ENCODE peak calls at places on chromosome 9, in ten cellular contexts. One of them, this sample, is unnamed.

GRCh38 chr9:6525326-6526040 is 112.5 kb downstream of the UHRF2 start:
- DNase-seq in iPS-NIHi11: no peak
- DNase-seq in endothelial cell: no peak
- DNase-seq in NCI-H345: no peak
- DNase-seq in activated naive CD4-positive, alpha-beta T cell: no peak
- DNase-seq in astrocyte of the spinal cord: peak
- DNase-seq in DMS153: no peak
- DNase-seq in mesothelial cell of epicardium: no peak
- DNase-seq in iris pigment epithelial cell: peak
- DNase-seq in GM10248: no peak
- DNase-seq in this sample: no peak

GRCh38 chr9:135076876-135077430 is 10.5 kb upstream of the OLFM1 start:
- DNase-seq in mesothelial cell of epicardium: peak
- DNase-seq in NCI-H345: no peak
- DNase-seq in iPS-NIHi11: no peak
- DNase-seq in iris pigment epithelial cell: no peak
- DNase-seq in endothelial cell: no peak
- DNase-seq in astrocyte of the spinal cord: no peak
- DNase-seq in DMS153: no peak
- DNase-seq in activated naive CD4-positive, alpha-beta T cell: no peak
- DNase-seq in GM10248: no peak
- DNase-seq in this sample: no peak

GRCh38 chr9:75185585-75186170 is 97.4 kb downstream of the OSTF1 start:
- DNase-seq in GM10248: peak
- DNase-seq in astrocyte of the spinal cord: no peak
- DNase-seq in activated naive CD4-positive, alpha-beta T cell: no peak
- DNase-seq in endothelial cell: peak
- DNase-seq in iPS-NIHi11: peak
- DNase-seq in NCI-H345: peak
- DNase-seq in mesothelial cell of epicardium: no peak
- DNase-seq in iris pigment epithelial cell: peak
- DNase-seq in DMS153: peak
- DNase-seq in this sample: peak

GRCh38 chr9:19229725-19230355 is 653 bp upstream of the DENND4C start:
- DNase-seq in iPS-NIHi11: peak
- DNase-seq in astrocyte of the spinal cord: no peak
- DNase-seq in DMS153: peak
- DNase-seq in GM10248: no peak
- DNase-seq in activated naive CD4-positive, alpha-beta T cell: peak
- DNase-seq in endothelial cell: peak
- DNase-seq in iris pigment epithelial cell: no peak
- DNase-seq in mesothelial cell of epicardium: peak
- DNase-seq in NCI-H345: peak
- DNase-seq in this sample: peak

GRCh38 chr9:6632516-6633328 is 12.8 kb downstream of the GLDC start:
- DNase-seq in activated naive CD4-positive, alpha-beta T cell: no peak
- DNase-seq in mesothelial cell of epicardium: no peak
- DNase-seq in iris pigment epithelial cell: no peak
- DNase-seq in astrocyte of the spinal cord: no peak
- DNase-seq in NCI-H345: no peak
- DNase-seq in iPS-NIHi11: peak
- DNase-seq in GM10248: peak
- DNase-seq in endothelial cell: no peak
- DNase-seq in DMS153: no peak
- DNase-seq in this sample: no peak

GRCh38 chr9:16721972-16722371 is 148.5 kb downstream of the BNC2 start:
- DNase-seq in NCI-H345: no peak
- DNase-seq in DMS153: no peak
- DNase-seq in endothelial cell: no peak
- DNase-seq in activated naive CD4-positive, alpha-beta T cell: no peak
- DNase-seq in mesothelial cell of epicardium: no peak
- DNase-seq in astrocyte of the spinal cord: no peak
- DNase-seq in GM10248: no peak
- DNase-seq in iris pigment epithelial cell: peak
- DNase-seq in iPS-NIHi11: no peak
- DNase-seq in this sample: no peak

GRCh38 chr9:92730897-92731296 is 33.7 kb downstream of the BICD2 start:
- DNase-seq in iris pigment epithelial cell: no peak
- DNase-seq in endothelial cell: no peak
- DNase-seq in GM10248: no peak
- DNase-seq in DMS153: no peak
- DNase-seq in mesothelial cell of epicardium: no peak
- DNase-seq in NCI-H345: no peak
- DNase-seq in activated naive CD4-positive, alpha-beta T cell: no peak
- DNase-seq in astrocyte of the spinal cord: no peak
- DNase-seq in iPS-NIHi11: no peak
- DNase-seq in this sample: no peak

GRCh38 chr9:5879419-5880181 is 11.1 kb upstream of the MLANA start:
- DNase-seq in iris pigment epithelial cell: peak
- DNase-seq in mesothelial cell of epicardium: no peak
- DNase-seq in endothelial cell: no peak
- DNase-seq in GM10248: no peak
- DNase-seq in DMS153: no peak
- DNase-seq in NCI-H345: no peak
- DNase-seq in activated naive CD4-positive, alpha-beta T cell: no peak
- DNase-seq in astrocyte of the spinal cord: peak
- DNase-seq in iPS-NIHi11: peak
- DNase-seq in this sample: peak

GRCh38 chr9:113895526-113895925 is 19.4 kb downstream of the ZNF618 start:
- DNase-seq in GM10248: no peak
- DNase-seq in iPS-NIHi11: no peak
- DNase-seq in iris pigment epithelial cell: peak
- DNase-seq in mesothelial cell of epicardium: no peak
- DNase-seq in activated naive CD4-positive, alpha-beta T cell: no peak
- DNase-seq in astrocyte of the spinal cord: no peak
- DNase-seq in endothelial cell: no peak
- DNase-seq in DMS153: no peak
- DNase-seq in NCI-H345: no peak
- DNase-seq in this sample: peak

GRCh38 chr9:126050605-126050990 is 276.0 kb upstream of the MVB12B start:
- DNase-seq in mesothelial cell of epicardium: no peak
- DNase-seq in activated naive CD4-positive, alpha-beta T cell: no peak
- DNase-seq in iPS-NIHi11: no peak
- DNase-seq in NCI-H345: no peak
- DNase-seq in GM10248: no peak
- DNase-seq in DMS153: no peak
- DNase-seq in astrocyte of the spinal cord: no peak
- DNase-seq in endothelial cell: no peak
- DNase-seq in iris pigment epithelial cell: no peak
- DNase-seq in this sample: no peak

GRCh38 chr9:134291452-134291881 is 34.8 kb upstream of the RXRA start:
- DNase-seq in mesothelial cell of epicardium: no peak
- DNase-seq in astrocyte of the spinal cord: no peak
- DNase-seq in iPS-NIHi11: no peak
- DNase-seq in iris pigment epithelial cell: no peak
- DNase-seq in NCI-H345: no peak
- DNase-seq in GM10248: no peak
- DNase-seq in activated naive CD4-positive, alpha-beta T cell: no peak
- DNase-seq in DMS153: no peak
- DNase-seq in endothelial cell: no peak
- DNase-seq in this sample: no peak

GRCh38 chr9:28212979-28213378 is 639.7 kb upstream of the C9orf72 start:
- DNase-seq in endothelial cell: no peak
- DNase-seq in astrocyte of the spinal cord: peak
- DNase-seq in GM10248: no peak
- DNase-seq in iris pigment epithelial cell: peak
- DNase-seq in mesothelial cell of epicardium: no peak
- DNase-seq in activated naive CD4-positive, alpha-beta T cell: no peak
- DNase-seq in NCI-H345: peak
- DNase-seq in DMS153: no peak
- DNase-seq in iPS-NIHi11: no peak
- DNase-seq in this sample: peak

GRCh38 chr9:12730952-12731351 is 37.8 kb downstream of the TYRP1 start:
- DNase-seq in iris pigment epithelial cell: no peak
- DNase-seq in GM10248: no peak
- DNase-seq in NCI-H345: no peak
- DNase-seq in astrocyte of the spinal cord: no peak
- DNase-seq in activated naive CD4-positive, alpha-beta T cell: no peak
- DNase-seq in iPS-NIHi11: no peak
- DNase-seq in endothelial cell: no peak
- DNase-seq in DMS153: no peak
- DNase-seq in mesothelial cell of epicardium: no peak
- DNase-seq in this sample: no peak

GRCh38 chr9:12935714-12936113 is 160.9 kb downstream of the LURAP1L start:
- DNase-seq in endothelial cell: no peak
- DNase-seq in astrocyte of the spinal cord: peak
- DNase-seq in mesothelial cell of epicardium: no peak
- DNase-seq in NCI-H345: no peak
- DNase-seq in iPS-NIHi11: no peak
- DNase-seq in DMS153: no peak
- DNase-seq in GM10248: no peak
- DNase-seq in activated naive CD4-positive, alpha-beta T cell: no peak
- DNase-seq in iris pigment epithelial cell: peak
- DNase-seq in this sample: no peak

GRCh38 chr9:134372621-134373267 is 46.5 kb downstream of the RXRA start:
- DNase-seq in mesothelial cell of epicardium: no peak
- DNase-seq in endothelial cell: no peak
- DNase-seq in astrocyte of the spinal cord: no peak
- DNase-seq in NCI-H345: no peak
- DNase-seq in iPS-NIHi11: no peak
- DNase-seq in iris pigment epithelial cell: no peak
- DNase-seq in activated naive CD4-positive, alpha-beta T cell: no peak
- DNase-seq in GM10248: no peak
- DNase-seq in DMS153: no peak
- DNase-seq in this sample: no peak

GRCh38 chr9:86644315-86645034 is 290.3 kb upstream of the TUT7 start:
- DNase-seq in iris pigment epithelial cell: no peak
- DNase-seq in DMS153: no peak
- DNase-seq in activated naive CD4-positive, alpha-beta T cell: no peak
- DNase-seq in iPS-NIHi11: no peak
- DNase-seq in NCI-H345: no peak
- DNase-seq in mesothelial cell of epicardium: no peak
- DNase-seq in GM10248: no peak
- DNase-seq in astrocyte of the spinal cord: no peak
- DNase-seq in endothelial cell: no peak
- DNase-seq in this sample: no peak

GRCh38 chr9:91407580-91408275 is 15.9 kb downstream of the NFIL3 start:
- DNase-seq in endothelial cell: no peak
- DNase-seq in astrocyte of the spinal cord: no peak
- DNase-seq in NCI-H345: no peak
- DNase-seq in DMS153: no peak
- DNase-seq in activated naive CD4-positive, alpha-beta T cell: no peak
- DNase-seq in iPS-NIHi11: no peak
- DNase-seq in mesothelial cell of epicardium: no peak
- DNase-seq in GM10248: no peak
- DNase-seq in iris pigment epithelial cell: no peak
- DNase-seq in this sample: no peak

GRCh38 chr9:14173730-14174129 is 140.2 kb downstream of the NFIB start:
- DNase-seq in endothelial cell: no peak
- DNase-seq in activated naive CD4-positive, alpha-beta T cell: no peak
- DNase-seq in DMS153: no peak
- DNase-seq in astrocyte of the spinal cord: no peak
- DNase-seq in NCI-H345: peak
- DNase-seq in iPS-NIHi11: no peak
- DNase-seq in iris pigment epithelial cell: no peak
- DNase-seq in mesothelial cell of epicardium: peak
- DNase-seq in GM10248: no peak
- DNase-seq in this sample: no peak

GRCh38 chr9:21605489-21605931 is 123.4 kb upstream of the IFNE start:
- DNase-seq in activated naive CD4-positive, alpha-beta T cell: no peak
- DNase-seq in NCI-H345: no peak
- DNase-seq in DMS153: no peak
- DNase-seq in mesothelial cell of epicardium: no peak
- DNase-seq in iPS-NIHi11: no peak
- DNase-seq in endothelial cell: no peak
- DNase-seq in iris pigment epithelial cell: peak
- DNase-seq in GM10248: no peak
- DNase-seq in astrocyte of the spinal cord: peak
- DNase-seq in this sample: no peak

GRCh38 chr9:88535226-88535931 is 401 bp downstream of the NXNL2 start:
- DNase-seq in GM10248: no peak
- DNase-seq in activated naive CD4-positive, alpha-beta T cell: no peak
- DNase-seq in iPS-NIHi11: peak
- DNase-seq in NCI-H345: no peak
- DNase-seq in DMS153: no peak
- DNase-seq in astrocyte of the spinal cord: no peak
- DNase-seq in endothelial cell: peak
- DNase-seq in mesothelial cell of epicardium: no peak
- DNase-seq in iris pigment epithelial cell: peak
- DNase-seq in this sample: no peak

GRCh38 chr9:121568541-121569265 is 69.1 kb upstream of the GGTA1 start:
- DNase-seq in mesothelial cell of epicardium: no peak
- DNase-seq in NCI-H345: no peak
- DNase-seq in endothelial cell: no peak
- DNase-seq in astrocyte of the spinal cord: peak
- DNase-seq in DMS153: no peak
- DNase-seq in GM10248: no peak
- DNase-seq in iPS-NIHi11: no peak
- DNase-seq in iris pigment epithelial cell: no peak
- DNase-seq in activated naive CD4-positive, alpha-beta T cell: no peak
- DNase-seq in this sample: no peak